ENCODE peak calls at places on chromosomes 7 and 10, in nine cellular contexts. One of them, this sample, is unnamed.

GRCh38 chr7:1662101-1662500 is 8.0 kb upstream of the ELFN1 start:
- DNase-seq in RWPE2: peak
- DNase-seq in brain microvascular endothelial cell: no peak
- DNase-seq in PC-3: no peak
- DNase-seq in AG04450: no peak
- DNase-seq in GM06990: no peak
- DNase-seq in pancreas: peak
- DNase-seq in kidney epithelial cell: no peak
- DNase-seq in mesothelial cell of epicardium: no peak
- DNase-seq in this sample: no peak

GRCh38 chr10:129914153-129914855 is 49.8 kb downstream of the EBF3 start:
- DNase-seq in RWPE2: no peak
- DNase-seq in brain microvascular endothelial cell: no peak
- DNase-seq in PC-3: no peak
- DNase-seq in AG04450: no peak
- DNase-seq in GM06990: no peak
- DNase-seq in pancreas: no peak
- DNase-seq in kidney epithelial cell: no peak
- DNase-seq in mesothelial cell of epicardium: no peak
- DNase-seq in this sample: no peak

GRCh38 chr7:93265220-93265619 is 33.1 kb downstream of the VPS50 start:
- DNase-seq in RWPE2: no peak
- DNase-seq in brain microvascular endothelial cell: no peak
- DNase-seq in PC-3: no peak
- DNase-seq in AG04450: no peak
- DNase-seq in GM06990: no peak
- DNase-seq in pancreas: no peak
- DNase-seq in kidney epithelial cell: no peak
- DNase-seq in mesothelial cell of epicardium: no peak
- DNase-seq in this sample: no peak

GRCh38 chr10:1209355-1209979 is 153.3 kb downstream of the WDR37 start:
- DNase-seq in RWPE2: no peak
- DNase-seq in brain microvascular endothelial cell: no peak
- DNase-seq in PC-3: no peak
- DNase-seq in AG04450: no peak
- DNase-seq in GM06990: no peak
- DNase-seq in pancreas: no peak
- DNase-seq in kidney epithelial cell: no peak
- DNase-seq in mesothelial cell of epicardium: no peak
- DNase-seq in this sample: no peak

GRCh38 chr10:69222157-69223027 is 2.3 kb downstream of the HKDC1 start:
- DNase-seq in RWPE2: peak
- DNase-seq in brain microvascular endothelial cell: peak
- DNase-seq in PC-3: peak
- DNase-seq in AG04450: peak
- DNase-seq in GM06990: peak
- DNase-seq in pancreas: no peak
- DNase-seq in kidney epithelial cell: peak
- DNase-seq in mesothelial cell of epicardium: no peak
- DNase-seq in this sample: peak

GRCh38 chr10:32166365-32166764 is 110.1 kb upstream of the KIF5B start:
- DNase-seq in RWPE2: no peak
- DNase-seq in brain microvascular endothelial cell: no peak
- DNase-seq in PC-3: no peak
- DNase-seq in AG04450: no peak
- DNase-seq in GM06990: no peak
- DNase-seq in pancreas: peak
- DNase-seq in kidney epithelial cell: no peak
- DNase-seq in mesothelial cell of epicardium: no peak
- DNase-seq in this sample: no peak

GRCh38 chr10:43781480-43782361 is 133.0 kb upstream of the ZNF32 start:
- DNase-seq in RWPE2: no peak
- DNase-seq in brain microvascular endothelial cell: peak
- DNase-seq in PC-3: peak
- DNase-seq in AG04450: no peak
- DNase-seq in GM06990: peak
- DNase-seq in pancreas: no peak
- DNase-seq in kidney epithelial cell: no peak
- DNase-seq in mesothelial cell of epicardium: no peak
- DNase-seq in this sample: no peak

GRCh38 chr10:86944907-86945306 is 12.5 kb downstream of the MMRN2 start:
- DNase-seq in RWPE2: no peak
- DNase-seq in brain microvascular endothelial cell: no peak
- DNase-seq in PC-3: no peak
- DNase-seq in AG04450: no peak
- DNase-seq in GM06990: no peak
- DNase-seq in pancreas: no peak
- DNase-seq in kidney epithelial cell: no peak
- DNase-seq in mesothelial cell of epicardium: no peak
- DNase-seq in this sample: no peak

GRCh38 chr7:25103766-25104165 is 21.3 kb downstream of the CYCS start:
- DNase-seq in RWPE2: no peak
- DNase-seq in brain microvascular endothelial cell: no peak
- DNase-seq in PC-3: no peak
- DNase-seq in AG04450: no peak
- DNase-seq in GM06990: no peak
- DNase-seq in pancreas: no peak
- DNase-seq in kidney epithelial cell: no peak
- DNase-seq in mesothelial cell of epicardium: no peak
- DNase-seq in this sample: no peak

GRCh38 chr7:135486258-135486657 is 23.6 kb downstream of the CNOT4 start:
- DNase-seq in RWPE2: no peak
- DNase-seq in brain microvascular endothelial cell: no peak
- DNase-seq in PC-3: no peak
- DNase-seq in AG04450: no peak
- DNase-seq in GM06990: no peak
- DNase-seq in pancreas: no peak
- DNase-seq in kidney epithelial cell: no peak
- DNase-seq in mesothelial cell of epicardium: no peak
- DNase-seq in this sample: no peak

GRCh38 chr10:30999084-30999712 is 32.5 kb downstream of the ZNF438 start:
- DNase-seq in RWPE2: no peak
- DNase-seq in brain microvascular endothelial cell: peak
- DNase-seq in PC-3: peak
- DNase-seq in AG04450: no peak
- DNase-seq in GM06990: no peak
- DNase-seq in pancreas: no peak
- DNase-seq in kidney epithelial cell: no peak
- DNase-seq in mesothelial cell of epicardium: no peak
- DNase-seq in this sample: no peak

GRCh38 chr7:13336227-13336626 is 648.8 kb downstream of the ARL4A start:
- DNase-seq in RWPE2: no peak
- DNase-seq in brain microvascular endothelial cell: no peak
- DNase-seq in PC-3: peak
- DNase-seq in AG04450: no peak
- DNase-seq in GM06990: no peak
- DNase-seq in pancreas: no peak
- DNase-seq in kidney epithelial cell: peak
- DNase-seq in mesothelial cell of epicardium: no peak
- DNase-seq in this sample: no peak

GRCh38 chr10:72727128-72727527 is 35.2 kb downstream of the MCU start:
- DNase-seq in RWPE2: no peak
- DNase-seq in brain microvascular endothelial cell: no peak
- DNase-seq in PC-3: no peak
- DNase-seq in AG04450: no peak
- DNase-seq in GM06990: no peak
- DNase-seq in pancreas: no peak
- DNase-seq in kidney epithelial cell: no peak
- DNase-seq in mesothelial cell of epicardium: no peak
- DNase-seq in this sample: no peak

GRCh38 chr7:144818516-144818915 is 17.3 kb downstream of the TPK1 start:
- DNase-seq in RWPE2: no peak
- DNase-seq in brain microvascular endothelial cell: peak
- DNase-seq in PC-3: no peak
- DNase-seq in AG04450: no peak
- DNase-seq in GM06990: no peak
- DNase-seq in pancreas: no peak
- DNase-seq in kidney epithelial cell: no peak
- DNase-seq in mesothelial cell of epicardium: no peak
- DNase-seq in this sample: peak

GRCh38 chr10:47354162-47354561 is 6.0 kb downstream of the RBP3 start:
- DNase-seq in RWPE2: peak
- DNase-seq in brain microvascular endothelial cell: peak
- DNase-seq in PC-3: peak
- DNase-seq in AG04450: no peak
- DNase-seq in GM06990: no peak
- DNase-seq in pancreas: peak
- DNase-seq in kidney epithelial cell: no peak
- DNase-seq in mesothelial cell of epicardium: no peak
- DNase-seq in this sample: no peak

GRCh38 chr7:112110651-112111050 is 95.5 kb downstream of the DOCK4 start:
- DNase-seq in RWPE2: no peak
- DNase-seq in brain microvascular endothelial cell: no peak
- DNase-seq in PC-3: no peak
- DNase-seq in AG04450: no peak
- DNase-seq in GM06990: no peak
- DNase-seq in pancreas: no peak
- DNase-seq in kidney epithelial cell: no peak
- DNase-seq in mesothelial cell of epicardium: no peak
- DNase-seq in this sample: no peak

GRCh38 chr7:50450691-50451051 is 521 bp upstream of the FIGNL1 start:
- DNase-seq in RWPE2: no peak
- DNase-seq in brain microvascular endothelial cell: no peak
- DNase-seq in PC-3: no peak
- DNase-seq in AG04450: no peak
- DNase-seq in GM06990: no peak
- DNase-seq in pancreas: peak
- DNase-seq in kidney epithelial cell: no peak
- DNase-seq in mesothelial cell of epicardium: no peak
- DNase-seq in this sample: peak

GRCh38 chr7:154913645-154914579 is 89.0 kb downstream of the PAXIP1 start:
- DNase-seq in RWPE2: no peak
- DNase-seq in brain microvascular endothelial cell: peak
- DNase-seq in PC-3: peak
- DNase-seq in AG04450: peak
- DNase-seq in GM06990: peak
- DNase-seq in pancreas: peak
- DNase-seq in kidney epithelial cell: no peak
- DNase-seq in mesothelial cell of epicardium: peak
- DNase-seq in this sample: peak

GRCh38 chr10:6737080-6737641 is 157.1 kb upstream of the PRKCQ start:
- DNase-seq in RWPE2: peak
- DNase-seq in brain microvascular endothelial cell: peak
- DNase-seq in PC-3: peak
- DNase-seq in AG04450: no peak
- DNase-seq in GM06990: no peak
- DNase-seq in pancreas: no peak
- DNase-seq in kidney epithelial cell: peak
- DNase-seq in mesothelial cell of epicardium: no peak
- DNase-seq in this sample: no peak

GRCh38 chr10:52440612-52441285 is 126.7 kb downstream of the DKK1 start:
- DNase-seq in RWPE2: no peak
- DNase-seq in brain microvascular endothelial cell: no peak
- DNase-seq in PC-3: peak
- DNase-seq in AG04450: no peak
- DNase-seq in GM06990: no peak
- DNase-seq in pancreas: no peak
- DNase-seq in kidney epithelial cell: no peak
- DNase-seq in mesothelial cell of epicardium: no peak
- DNase-seq in this sample: no peak

GRCh38 chr10:8056891-8057331 is 2.4 kb downstream of the GATA3 start:
- DNase-seq in RWPE2: no peak
- DNase-seq in brain microvascular endothelial cell: no peak
- DNase-seq in PC-3: no peak
- DNase-seq in AG04450: no peak
- DNase-seq in GM06990: peak
- DNase-seq in pancreas: no peak
- DNase-seq in kidney epithelial cell: no peak
- DNase-seq in mesothelial cell of epicardium: no peak
- DNase-seq in this sample: peak
- TF ChIP-seq CTCF in RWPE2: peak
- TF ChIP-seq CTCF in brain microvascular endothelial cell: no peak
- TF ChIP-seq CTCF in PC-3: no peak
- TF ChIP-seq CTCF in AG04450: no peak
- TF ChIP-seq CTCF in GM06990: peak
- TF ChIP-seq CTCF in pancreas: no peak
- TF ChIP-seq CTCF in kidney epithelial cell: no peak
- TF ChIP-seq CTCF in mesothelial cell of epicardium: no peak
- TF ChIP-seq CTCF in this sample: no peak

DNA sequence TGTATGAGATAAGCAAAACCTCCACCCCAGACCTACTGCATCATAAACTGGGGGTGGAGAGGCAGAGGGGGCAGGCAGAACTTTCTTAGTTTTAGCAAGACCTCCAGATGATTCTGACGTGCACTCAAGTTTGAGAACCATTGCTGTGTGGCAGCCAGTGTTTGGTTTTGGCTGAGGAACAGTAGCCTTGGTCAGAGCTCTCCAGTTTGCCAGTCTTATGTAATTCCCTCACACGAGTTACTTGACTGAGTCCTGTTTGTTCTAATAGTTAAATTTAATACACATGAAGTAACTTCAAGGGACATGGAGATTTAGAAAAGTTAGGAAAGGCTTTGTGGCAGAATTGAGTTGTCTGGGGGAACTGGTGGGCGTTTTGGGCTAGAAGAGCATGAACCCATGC is 38.5 kb downstream of the GARS1 start:
- DNase-seq in RWPE2: no peak
- DNase-seq in brain microvascular endothelial cell: no peak
- DNase-seq in PC-3: no peak
- DNase-seq in AG04450: no peak
- DNase-seq in GM06990: no peak
- DNase-seq in pancreas: no peak
- DNase-seq in kidney epithelial cell: no peak
- DNase-seq in mesothelial cell of epicardium: no peak
- DNase-seq in this sample: no peak
- TF ChIP-seq CTCF in RWPE2: no peak
- TF ChIP-seq CTCF in brain microvascular endothelial cell: no peak
- TF ChIP-seq CTCF in PC-3: no peak
- TF ChIP-seq CTCF in AG04450: no peak
- TF ChIP-seq CTCF in GM06990: no peak
- TF ChIP-seq CTCF in pancreas: no peak
- TF ChIP-seq CTCF in kidney epithelial cell: no peak
- TF ChIP-seq CTCF in mesothelial cell of epicardium: no peak
- TF ChIP-seq CTCF in this sample: no peak

DNA sequence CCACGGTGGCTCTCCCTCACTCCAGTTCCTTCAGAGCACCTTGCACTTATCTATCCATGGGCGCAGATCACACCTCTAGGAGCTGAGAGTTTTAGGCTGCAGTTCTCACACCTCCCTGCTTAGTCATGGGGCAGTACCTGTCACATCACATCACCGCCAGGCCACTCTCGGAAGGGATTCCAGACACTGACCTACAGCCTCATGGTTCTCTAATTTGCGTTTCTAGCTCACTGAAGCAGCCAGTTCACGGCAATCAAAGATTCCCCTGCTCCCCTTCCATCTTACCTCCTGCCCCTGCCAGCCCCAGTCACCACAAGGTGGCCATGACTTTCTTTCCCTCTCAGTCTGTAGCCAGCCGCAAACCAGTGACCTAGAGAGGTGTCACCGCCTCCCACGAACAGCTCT is 34.2 kb downstream of the ADRB1 start:
- DNase-seq in RWPE2: no peak
- DNase-seq in brain microvascular endothelial cell: no peak
- DNase-seq in PC-3: no peak
- DNase-seq in AG04450: no peak
- DNase-seq in GM06990: no peak
- DNase-seq in pancreas: no peak
- DNase-seq in kidney epithelial cell: no peak
- DNase-seq in mesothelial cell of epicardium: no peak
- DNase-seq in this sample: no peak
- TF ChIP-seq CTCF in RWPE2: no peak
- TF ChIP-seq CTCF in brain microvascular endothelial cell: peak
- TF ChIP-seq CTCF in PC-3: no peak
- TF ChIP-seq CTCF in AG04450: no peak
- TF ChIP-seq CTCF in GM06990: no peak
- TF ChIP-seq CTCF in pancreas: no peak
- TF ChIP-seq CTCF in kidney epithelial cell: no peak
- TF ChIP-seq CTCF in mesothelial cell of epicardium: no peak
- TF ChIP-seq CTCF in this sample: no peak

GRCh38 chr7:48253020-48253419 is 81.8 kb downstream of the ABCA13 start:
- DNase-seq in RWPE2: no peak
- DNase-seq in brain microvascular endothelial cell: no peak
- DNase-seq in PC-3: no peak
- DNase-seq in AG04450: no peak
- DNase-seq in GM06990: no peak
- DNase-seq in pancreas: no peak
- DNase-seq in kidney epithelial cell: no peak
- DNase-seq in mesothelial cell of epicardium: no peak
- DNase-seq in this sample: no peak
- TF ChIP-seq CTCF in RWPE2: no peak
- TF ChIP-seq CTCF in brain microvascular endothelial cell: peak
- TF ChIP-seq CTCF in PC-3: no peak
- TF ChIP-seq CTCF in AG04450: no peak
- TF ChIP-seq CTCF in GM06990: no peak
- TF ChIP-seq CTCF in pancreas: no peak
- TF ChIP-seq CTCF in kidney epithelial cell: no peak
- TF ChIP-seq CTCF in mesothelial cell of epicardium: no peak
- TF ChIP-seq CTCF in this sample: no peak

This sample was measured in GM20000.